ENCODE peak calls at places on chromosomes 11 and 22, in six cellular contexts. S is kidney epithelial cell; B is cardiac fibroblast; W is lower leg skin; J is CD4-positive, alpha-beta T cell; A is neural progenitor cell. C is an unnamed sample.

GRCh38 chr11:3225159-3225758 is 6.6 kb upstream of the MRGPRG start:
- DNase-seq in S (no peak), B (no peak), W (peak), J (no peak), A (no peak), C (no peak)

GRCh38 chr11:93213622-93214021 is 15.8 kb upstream of the SLC36A4 start:
- DNase-seq in S (no peak), B (no peak), W (no peak), J (no peak), A (no peak), C (no peak)

GRCh38 chr22:36612458-36612857 is 83.5 kb upstream of the EIF3D start:
- DNase-seq in S (no peak), B (no peak), W (no peak), J (no peak), A (no peak), C (no peak)

GRCh38 chr22:21989049-21989448 is 6.5 kb upstream of the TOP3B start:
- DNase-seq in S (no peak), B (no peak), W (no peak), J (no peak), A (no peak), C (no peak)

GRCh38 chr22:17191163-17191562 is 28.1 kb downstream of the ADA2 start:
- DNase-seq in S (no peak), B (peak), W (no peak), J (no peak), A (no peak), C (no peak)

GRCh38 chr11:6219359-6219758 is 14.0 kb downstream of the C11orf42 start:
- DNase-seq in S (peak), B (peak), W (no peak), J (no peak), A (no peak), C (no peak)

GRCh38 chr11:12968101-12968500 is 41.0 kb upstream of the RASSF10 start:
- DNase-seq in S (no peak), B (no peak), W (no peak), J (no peak), A (no peak), C (no peak)

GRCh38 chr11:69546735-69547370 is 65.4 kb downstream of the LINC01488 start:
- DNase-seq in S (no peak), B (no peak), W (no peak), J (no peak), A (no peak), C (no peak)

GRCh38 chr22:20430641-20431519 is 6.7 kb downstream of the SCARF2 start:
- DNase-seq in S (no peak), B (no peak), W (peak), J (peak), A (peak), C (peak)

GRCh38 chr11:46912526-46913150 is 5.7 kb downstream of the LRP4 start:
- DNase-seq in S (no peak), B (no peak), W (no peak), J (no peak), A (peak), C (no peak)

GRCh38 chr22:44890416-44891292 is 119.2 kb downstream of the PHF21B start:
- DNase-seq in S (no peak), B (no peak), W (peak), J (no peak), A (no peak), C (no peak)

GRCh38 chr11:75434051-75434450 is 1.0 kb upstream of the KLHL35 start:
- DNase-seq in S (no peak), B (no peak), W (no peak), J (no peak), A (no peak), C (no peak)

GRCh38 chr11:114348200-114349191 is 51.8 kb downstream of the C11orf71 start:
- DNase-seq in S (peak), B (peak), W (no peak), J (peak), A (peak), C (no peak)

GRCh38 chr11:63478896-63479295 is 12.1 kb downstream of the PLAAT5 start:
- DNase-seq in S (peak), B (peak), W (no peak), J (peak), A (peak), C (no peak)

GRCh38 chr11:99670268-99670667 is 649.5 kb downstream of the CNTN5 start:
- DNase-seq in S (no peak), B (no peak), W (no peak), J (no peak), A (no peak), C (no peak)

GRCh38 chr11:72972541-72973128 is 158.4 kb downstream of the ATG16L2 start:
- DNase-seq in S (no peak), B (peak), W (no peak), J (no peak), A (no peak), C (no peak)

GRCh38 chr11:10305964-10306918 is 1.4 kb downstream of the ADM start:
- DNase-seq in S (no peak), B (peak), W (peak), J (no peak), A (peak), C (peak)

GRCh38 chr11:1589996-1590395 is 4.9 kb upstream of the KRTAP5-1 start:
- DNase-seq in S (no peak), B (no peak), W (no peak), J (no peak), A (no peak), C (no peak)

GRCh38 chr22:38112361-38112760 is 1.9 kb upstream of the BAIAP2L2 start:
- DNase-seq in S (no peak), B (no peak), W (no peak), J (no peak), A (no peak), C (no peak)

GRCh38 chr11:88157401-88157800 is 17.8 kb downstream of the RAB38 start:
- DNase-seq in S (no peak), B (no peak), W (no peak), J (no peak), A (no peak), C (no peak)

GRCh38 chr22:21961886-21962654 is 9.4 kb upstream of the PPM1F start:
- DNase-seq in S (no peak), B (peak), W (no peak), J (no peak), A (no peak), C (no peak)

GRCh38 chr11:67290801-67291200 is 1.7 kb downstream of the ANKRD13D start:
- DNase-seq in S (no peak), B (peak), W (no peak), J (no peak), A (no peak), C (peak)

GRCh38 chr22:36467946-36468345 is 13.5 kb downstream of the TXN2 start:
- DNase-seq in S (peak), B (peak), W (peak), J (no peak), A (no peak), C (peak)

GRCh38 chr11:96122601-96123044 is 198.7 kb upstream of the MTMR2 start:
- DNase-seq in S (no peak), B (no peak), W (no peak), J (no peak), A (no peak), C (no peak)

GRCh38 chr11:28140689-28141455 is 32.7 kb downstream of the METTL15 start:
- DNase-seq in S (no peak), B (no peak), W (no peak), J (no peak), A (no peak), C (no peak)

GRCh38 chr11:43919852-43920597 is 22.4 kb upstream of the C11orf96 start:
- DNase-seq in S (no peak), B (peak), W (no peak), J (no peak), A (no peak), C (no peak)

GRCh38 chr11:69027704-69028372 is 14.8 kb upstream of the MRGPRF start:
- DNase-seq in S (no peak), B (no peak), W (no peak), J (no peak), A (no peak), C (no peak)

GRCh38 chr11:134537941-134538340 is 125.9 kb upstream of the B3GAT1 start:
- DNase-seq in S (no peak), B (no peak), W (peak), J (no peak), A (no peak), C (no peak)

GRCh38 chr11:5247479-5248192 is 2.0 kb downstream of the HBG1 start:
- DNase-seq in S (no peak), B (peak), W (no peak), J (no peak), A (no peak), C (no peak)

GRCh38 chr11:12540075-12540685 is 134.0 kb upstream of the TEAD1 start:
- DNase-seq in S (no peak), B (peak), W (peak), J (no peak), A (no peak), C (no peak)

GRCh38 chr11:69831985-69832384 is 12.8 kb upstream of the FGF3 start:
- DNase-seq in S (no peak), B (no peak), W (peak), J (no peak), A (no peak), C (no peak)

GRCh38 chr11:121249039-121249663 is 43.4 kb upstream of the SC5D start:
- DNase-seq in S (peak), B (peak), W (no peak), J (no peak), A (peak), C (no peak)

GRCh38 chr22:26770624-26771023 is 113.2 kb downstream of the MIAT start:
- DNase-seq in S (no peak), B (peak), W (no peak), J (no peak), A (no peak), C (no peak)

GRCh38 chr22:31838917-31839316 is 85.1 kb downstream of the DEPDC5 start:
- DNase-seq in S (no peak), B (no peak), W (no peak), J (no peak), A (no peak), C (no peak)

GRCh38 chr11:61564936-61565696 is 15.8 kb downstream of the SYT7 start:
- DNase-seq in S (no peak), B (no peak), W (no peak), J (no peak), A (no peak), C (no peak)

GRCh38 chr11:61571337-61571736 is 9.5 kb downstream of the SYT7 start:
- DNase-seq in S (no peak), B (no peak), W (no peak), J (no peak), A (no peak), C (no peak)

GRCh38 chr11:61571869-61572268 is 9.0 kb downstream of the SYT7 start:
- DNase-seq in S (no peak), B (no peak), W (no peak), J (no peak), A (no peak), C (no peak)

GRCh38 chr11:61569701-61570100 is 11.2 kb downstream of the SYT7 start:
- DNase-seq in S (no peak), B (no peak), W (no peak), J (no peak), A (no peak), C (no peak)

GRCh38 chr11:61567286-61568061 is 13.4 kb downstream of the SYT7 start:
- DNase-seq in S (no peak), B (peak), W (peak), J (peak), A (peak), C (peak)
- TF ChIP-seq CTCF in S (peak), B (peak), W (no peak), J (no peak), A (peak), C (peak)

DNA sequence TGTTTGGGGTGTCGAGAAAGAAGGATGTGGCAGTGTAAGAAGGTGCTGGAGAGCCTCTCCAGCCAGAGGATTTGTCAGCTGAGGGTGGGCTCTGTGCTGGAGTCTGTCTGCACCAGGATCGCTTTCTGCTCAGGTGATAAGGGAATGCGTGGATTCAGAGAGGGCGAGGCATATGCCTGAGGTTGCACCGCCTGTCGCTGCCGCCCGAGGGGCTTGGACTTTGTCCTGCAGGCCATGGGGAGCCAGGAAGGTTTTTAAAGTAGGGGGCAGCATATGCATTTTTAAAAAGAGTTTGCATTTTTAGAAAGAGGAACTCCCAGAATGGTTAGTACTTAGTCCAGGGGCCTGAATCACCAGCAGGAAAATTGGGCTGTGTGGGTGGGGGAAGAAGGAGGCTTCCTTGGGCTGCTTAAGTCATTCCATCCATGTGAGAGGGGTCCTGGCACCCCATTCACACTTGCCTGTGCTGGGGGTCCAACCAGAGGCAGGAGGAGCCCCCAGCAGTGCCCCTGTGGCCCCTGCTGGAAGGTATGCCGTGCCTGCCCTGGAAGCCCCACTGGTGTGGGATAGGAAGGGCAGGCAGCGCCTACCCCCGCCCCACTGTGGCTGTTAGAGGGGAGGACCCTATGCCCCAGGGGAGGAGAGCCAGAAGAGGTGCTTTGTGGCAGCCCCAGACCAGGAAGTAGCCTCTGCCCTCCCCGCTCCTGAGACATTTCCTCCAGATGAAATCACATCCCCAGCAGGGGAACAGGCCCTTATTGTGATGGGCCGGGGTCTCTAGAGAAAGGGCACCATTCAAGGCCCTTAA is 35.8 kb upstream of the MYRF start:
- DNase-seq in S (no peak), B (no peak), W (no peak), J (no peak), A (no peak), C (no peak)
- TF ChIP-seq CTCF in S (no peak), B (no peak), W (no peak), J (no peak), A (no peak), C (no peak)

DNA sequence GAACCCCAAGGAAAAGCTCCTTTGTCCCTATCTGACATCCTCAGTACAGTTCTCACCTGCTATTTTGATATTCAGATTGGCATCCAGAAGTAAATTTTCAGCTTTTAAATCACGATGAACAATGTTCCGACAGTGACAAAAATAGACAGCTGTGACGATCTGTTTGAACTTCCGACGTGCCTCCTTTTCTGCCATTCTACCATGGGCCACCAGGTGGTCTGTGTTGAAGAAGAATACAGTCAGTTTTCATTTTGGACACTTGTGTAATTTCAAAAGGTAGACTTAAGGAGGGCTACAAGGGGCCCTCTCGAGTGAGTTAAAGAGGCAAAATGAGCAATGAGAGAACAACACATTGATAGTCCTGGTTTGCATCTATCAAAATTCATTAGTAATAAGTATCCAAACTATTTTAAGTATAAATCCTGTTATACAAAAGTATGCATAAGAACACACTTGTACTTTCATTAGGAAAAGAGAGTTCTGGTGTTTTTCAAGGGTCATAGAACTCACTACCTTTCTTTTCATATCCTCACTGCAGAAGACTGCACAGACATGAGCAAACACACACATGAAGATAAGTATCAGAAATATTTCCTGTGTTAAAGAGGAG is 89.8 kb upstream of the APOA1 start:
- DNase-seq in S (no peak), B (no peak), W (no peak), J (peak), A (no peak), C (no peak)
- TF ChIP-seq CTCF in S (peak), B (peak), W (no peak), J (peak), A (peak), C (peak)

GRCh38 chr11:20489948-20490347 is 102.4 kb downstream of the PRMT3 start:
- DNase-seq in S (no peak), B (no peak), W (no peak), J (no peak), A (no peak), C (no peak)

GRCh38 chr11:20483931-20484330 is 96.4 kb downstream of the PRMT3 start:
- DNase-seq in S (no peak), B (no peak), W (no peak), J (no peak), A (no peak), C (no peak)

GRCh38 chr11:20493340-20493739 is 105.8 kb downstream of the PRMT3 start:
- DNase-seq in S (no peak), B (no peak), W (no peak), J (no peak), A (no peak), C (no peak)

DNA sequence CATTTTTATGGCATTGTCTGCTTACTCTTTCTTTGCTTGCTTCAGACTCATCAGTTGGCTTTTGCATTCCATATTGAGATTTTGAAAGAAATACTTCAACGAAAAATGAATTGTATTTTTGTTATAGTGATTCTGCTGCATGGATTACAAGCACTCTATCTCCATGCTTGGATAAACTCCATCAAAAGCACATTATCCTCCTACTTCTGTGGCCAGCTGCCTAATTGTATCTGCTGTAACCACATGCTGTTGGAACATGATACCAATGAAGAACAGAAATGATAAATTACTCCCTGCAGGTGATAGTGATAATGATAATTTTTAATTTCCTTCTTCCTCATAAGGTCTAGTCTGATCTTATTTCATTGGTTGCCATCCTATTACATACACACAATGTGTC is 100.8 kb downstream of the PRMT3 start:
- DNase-seq in S (no peak), B (no peak), W (no peak), J (no peak), A (no peak), C (no peak)
- TF ChIP-seq CTCF in S (no peak), B (no peak), W (no peak), J (no peak), A (no peak), C (no peak)

DNA sequence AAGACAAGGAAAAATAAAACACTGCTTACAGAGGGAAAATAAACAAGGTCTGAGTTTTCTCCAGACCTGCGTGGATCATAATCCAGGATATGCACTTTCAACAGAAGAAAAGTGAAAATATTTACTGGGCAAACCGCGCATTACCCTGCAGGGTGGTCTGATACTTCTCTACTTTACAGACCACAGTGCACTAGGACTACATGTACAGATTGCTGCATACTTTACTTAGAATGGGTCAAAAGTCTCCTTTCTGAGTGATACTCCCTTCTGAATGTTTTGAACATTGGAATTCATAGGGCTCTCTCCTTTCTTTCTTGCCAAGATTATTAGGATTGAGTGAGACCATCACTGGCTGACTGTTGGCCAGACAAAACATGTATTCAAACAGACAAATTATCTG is 6.7 kb upstream of the FIBIN start:
- DNase-seq in S (no peak), B (no peak), W (no peak), J (no peak), A (no peak), C (no peak)
- TF ChIP-seq CTCF in S (no peak), B (no peak), W (no peak), J (no peak), A (no peak), C (no peak)

GRCh38 chr22:33940741-33941140 is 20.5 kb upstream of the LARGE1 start:
- DNase-seq in S (no peak), B (no peak), W (no peak), J (no peak), A (no peak), C (no peak)
- TF ChIP-seq CTCF in S (no peak), B (no peak), W (no peak), J (no peak), A (no peak), C (no peak)

GRCh38 chr11:125869526-125869925 is 17.9 kb upstream of the HYLS1 start:
- DNase-seq in S (no peak), B (no peak), W (no peak), J (no peak), A (no peak), C (no peak)
- TF ChIP-seq CTCF in S (no peak), B (no peak), W (no peak), J (no peak), A (no peak), C (no peak)

DNA sequence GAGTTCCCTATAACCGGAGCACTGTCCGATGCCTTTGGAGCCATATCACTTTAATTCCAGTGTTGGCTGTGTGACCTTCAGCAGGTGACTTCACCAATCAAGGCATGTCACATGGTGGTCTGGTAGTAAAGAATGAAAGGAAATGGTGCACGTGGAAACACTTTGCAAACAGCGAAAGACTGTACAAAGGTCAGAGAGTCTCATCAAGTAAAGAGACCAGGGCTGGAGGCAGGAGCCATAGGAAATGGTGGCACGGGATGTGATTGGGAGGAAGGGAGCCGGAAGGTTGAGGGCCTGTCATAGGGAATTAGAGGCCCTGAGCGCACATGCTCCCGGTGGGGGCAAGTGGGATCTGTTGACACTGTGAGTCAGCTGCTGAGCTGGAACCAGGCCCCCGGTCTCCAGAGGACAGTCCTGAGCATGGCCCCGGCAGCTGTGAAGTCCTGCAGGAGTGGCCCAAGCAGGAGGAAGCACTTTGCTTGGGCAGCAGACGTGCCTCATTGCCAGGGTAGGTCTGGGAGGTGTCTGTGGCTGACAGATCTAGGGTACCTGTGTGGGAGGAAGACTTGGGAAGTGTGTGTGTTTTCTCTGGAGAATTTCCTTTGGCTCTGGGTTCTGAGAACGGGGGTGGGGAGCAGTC is 2.0 kb downstream of the DAGLA start:
- DNase-seq in S (no peak), B (peak), W (no peak), J (no peak), A (no peak), C (peak)
- TF ChIP-seq CTCF in S (no peak), B (no peak), W (no peak), J (no peak), A (no peak), C (no peak)

GRCh38 chr11:111359223-111360149 is 19.6 kb downstream of the POU2AF1 start:
- DNase-seq in S (no peak), B (no peak), W (no peak), J (no peak), A (no peak), C (no peak)
- TF ChIP-seq CTCF in S (no peak), B (no peak), W (no peak), J (no peak), A (no peak), C (no peak)

C was measured in left ventricle myocardium inferior.